ENCODE peak calls at places on chromosomes 13 and 19, in eight cellular contexts. J, L, R, K, P, O, H and M are unnamed samples.

GRCh38 chr13:111079375-111079774 is 35.7 kb upstream of the ARHGEF7 start:
- DNase-seq in J (peak; percentile 14), L (no peak), R (no peak), K (no peak), P (no peak), O (no peak), H (no peak), M (no peak)

GRCh38 chr13:25977216-25977615 is 74.6 kb downstream of the SHISA2 start:
- DNase-seq in J (no peak), L (no peak), R (peak; percentile 39), K (no peak), P (no peak), O (no peak), H (no peak), M (no peak)

GRCh38 chr13:36258831-36259230 is 38.8 kb downstream of the CCDC169 start:
- DNase-seq in J (no peak), L (no peak), R (no peak), K (no peak), P (no peak), O (no peak), H (no peak), M (no peak)

GRCh38 chr19:18229474-18229873 is 3.2 kb upstream of the PDE4C start:
- DNase-seq in J (no peak), L (no peak), R (no peak), K (peak; percentile 21), P (no peak), O (no peak), H (no peak), M (no peak)

GRCh38 chr19:38194061-38194701 is 29.8 kb downstream of the DPF1 start:
- DNase-seq in J (no peak), L (no peak), R (no peak), K (no peak), P (no peak), O (no peak), H (no peak), M (no peak)

GRCh38 chr13:99322297-99323103 is 15.3 kb upstream of the GPR183 start:
- DNase-seq in J (no peak), L (no peak), R (peak; percentile 78), K (peak; percentile 55), P (no peak), O (peak; percentile 61), H (peak; percentile 89), M (peak; percentile 37)

GRCh38 chr13:111183959-111184684 is 69.0 kb downstream of the ARHGEF7 start:
- DNase-seq in J (no peak), L (no peak), R (no peak), K (no peak), P (no peak), O (no peak), H (no peak), M (no peak)

GRCh38 chr13:110716235-110716505 is 2.7 kb downstream of the ING1 start:
- DNase-seq in J (peak; percentile 52), L (no peak), R (peak; percentile 42), K (no peak), P (peak; percentile 62), O (no peak), H (no peak), M (peak; percentile 36)

GRCh38 chr13:31073859-31074718 is 87.6 kb downstream of the HSPH1 start:
- DNase-seq in J (no peak), L (peak; percentile 11), R (no peak), K (peak; percentile 52), P (no peak), O (no peak), H (peak; percentile 69), M (no peak)

GRCh38 chr19:4557971-4558941 is 1.2 kb downstream of the SEMA6B start:
- DNase-seq in J (no peak), L (no peak), R (peak; percentile 58), K (peak; percentile 54), P (peak; percentile 56), O (no peak), H (no peak), M (peak; percentile 56)

GRCh38 chr13:71028884-71029283 is 838.1 kb downstream of the DACH1 start:
- DNase-seq in J (no peak), L (no peak), R (no peak), K (no peak), P (no peak), O (no peak), H (no peak), M (no peak)

GRCh38 chr13:41791056-41791455 is 169.9 kb downstream of the VWA8 start:
- DNase-seq in J (no peak), L (no peak), R (no peak), K (no peak), P (no peak), O (no peak), H (peak; percentile 24), M (no peak)

GRCh38 chr19:58573658-58574164 is 576 bp upstream of the MZF1 start:
- DNase-seq in J (no peak), L (no peak), R (no peak), K (no peak), P (no peak), O (no peak), H (no peak), M (peak; percentile 34)

GRCh38 chr19:35195822-35196221 is 32.7 kb downstream of the FAM187B start:
- DNase-seq in J (no peak), L (no peak), R (no peak), K (no peak), P (no peak), O (peak; percentile 34), H (no peak), M (no peak)

GRCh38 chr19:4059493-4059880 is 7.2 kb downstream of the ZBTB7A start:
- DNase-seq in J (no peak), L (no peak), R (no peak), K (no peak), P (no peak), O (no peak), H (no peak), M (no peak)

GRCh38 chr19:12774588-12775555 is at the start of gene HOOK2:
- DNase-seq in J (peak; percentile 96), L (no peak), R (no peak), K (no peak), P (peak; percentile 99), O (no peak), H (no peak), M (no peak)

GRCh38 chr19:33396701-33397535 is 23.4 kb downstream of the CEBPG start:
- DNase-seq in J (no peak), L (no peak), R (no peak), K (no peak), P (peak; percentile 27), O (no peak), H (no peak), M (no peak)

GRCh38 chr13:43057653-43058317 is 34.4 kb downstream of the DNAJC15 start:
- DNase-seq in J (no peak), L (no peak), R (peak; percentile 90), K (peak; percentile 14), P (no peak), O (peak; percentile 11), H (no peak), M (no peak)

GRCh38 chr19:662207-662961 is 630 bp downstream of the RNF126 start:
- DNase-seq in J (no peak), L (peak; percentile 43), R (peak; percentile 44), K (peak; percentile 80), P (no peak), O (no peak), H (peak; percentile 38), M (peak; percentile 61)

GRCh38 chr19:34480971-34481821 is at the start of gene WTIP:
- DNase-seq in J (peak; percentile 72), L (peak; percentile 59), R (peak; percentile 90), K (no peak), P (peak; percentile 93), O (peak; percentile 66), H (peak; percentile 88), M (no peak)

GRCh38 chr13:29458419-29458818 is 137.1 kb downstream of the SLC7A1 start:
- DNase-seq in J (no peak), L (no peak), R (no peak), K (no peak), P (no peak), O (no peak), H (no peak), M (no peak)

GRCh38 chr13:95540848-95541247 is 11.7 kb upstream of the CLDN10 start:
- DNase-seq in J (no peak), L (peak; percentile 46), R (peak; percentile 33), K (no peak), P (no peak), O (no peak), H (no peak), M (no peak)

GRCh38 chr19:50322234-50322633 is 6.9 kb downstream of the KCNC3 start:
- DNase-seq in J (no peak), L (no peak), R (no peak), K (no peak), P (no peak), O (no peak), H (no peak), M (no peak)

GRCh38 chr13:73708393-73708985 is 425.7 kb downstream of the KLF12 start:
- DNase-seq in J (peak; percentile 55), L (peak; percentile 60), R (peak; percentile 78), K (peak; percentile 40), P (peak; percentile 75), O (peak; percentile 20), H (peak; percentile 71), M (peak; percentile 53)

GRCh38 chr19:10587022-10587838 is at the start of gene AP1M2:
- DNase-seq in J (no peak), L (no peak), R (no peak), K (no peak), P (peak; percentile 76), O (no peak), H (no peak), M (no peak)

GRCh38 chr13:95627590-95627989 is 16.9 kb downstream of the DZIP1 start:
- DNase-seq in J (no peak), L (no peak), R (peak; percentile 15), K (no peak), P (no peak), O (peak; percentile 21), H (peak; percentile 79), M (no peak)

GRCh38 chr13:30125422-30126073 is 181.8 kb downstream of the KATNAL1 start:
- DNase-seq in J (peak; percentile 73), L (no peak), R (peak; percentile 23), K (no peak), P (no peak), O (peak; percentile 95), H (peak; percentile 94), M (no peak)

GRCh38 chr19:6064016-6064702 is 46.1 kb downstream of the RFX2 start:
- DNase-seq in J (no peak), L (no peak), R (peak; percentile 32), K (no peak), P (peak; percentile 2), O (no peak), H (no peak), M (no peak)

GRCh38 chr13:98890186-98890585 is 87.7 kb downstream of the DOCK9 start:
- DNase-seq in J (no peak), L (no peak), R (peak; percentile 90), K (peak; percentile 59), P (no peak), O (peak; percentile 91), H (peak; percentile 74), M (no peak)

GRCh38 chr19:10334340-10335148 is 1.2 kb upstream of the RAVER1 start:
- DNase-seq in J (peak; percentile 96), L (peak; percentile 62), R (peak; percentile 96), K (peak; percentile 75), P (peak; percentile 95), O (peak; percentile 76), H (peak; percentile 93), M (peak; percentile 24)

GRCh38 chr19:41427647-41428480 is 690 bp upstream of the B3GNT8 start:
- DNase-seq in J (peak; percentile 61), L (no peak), R (peak; percentile 37), K (peak; percentile 41), P (no peak), O (no peak), H (no peak), M (peak; percentile 91)

GRCh38 chr19:8413593-8413923 is 453 bp downstream of the MARCHF2 start:
- DNase-seq in J (no peak), L (no peak), R (no peak), K (peak; percentile 16), P (no peak), O (no peak), H (no peak), M (no peak)

GRCh38 chr19:48469056-48469881 is at the start of gene CYTH2:
- DNase-seq in J (peak; percentile 100), L (peak; percentile 99), R (peak; percentile 100), K (peak; percentile 100), P (peak; percentile 100), O (peak; percentile 99), H (peak; percentile 100), M (peak; percentile 100)

GRCh38 chr13:39370554-39370953 is 232.4 kb downstream of the LHFPL6 start:
- DNase-seq in J (no peak), L (no peak), R (no peak), K (no peak), P (no peak), O (peak; percentile 56), H (peak; percentile 40), M (no peak)